ENCODE peak calls at places on chromosomes 7 and 10, in six cellular contexts. G is CD8-positive, alpha-beta memory T cell; S is adipocyte; V is SJSA1; I is colonic mucosa; B is right lobe of liver. X is an unnamed sample.
A peak's percentile ranks its signal among the peaks of the same experiment; 100 is the strongest.

GRCh38 chr10:4254101-4254994 is 469.3 kb upstream of the KLF6 start:
- DNase-seq in I (no peak), B (no peak), V (no peak), S (peak; percentile 78), G (no peak), X (no peak)

GRCh38 chr10:125355657-125356056 is 195.3 kb upstream of the CTBP2 start:
- DNase-seq in S (no peak), V (no peak), G (no peak), I (no peak), B (no peak), X (no peak)

GRCh38 chr7:43664681-43665080 is 64.6 kb downstream of the COA1 start:
- DNase-seq in V (no peak), B (no peak), I (no peak), G (no peak), S (peak; percentile 77), X (no peak)

GRCh38 chr10:125017547-125018298 is 75.8 kb downstream of the ZRANB1 start:
- DNase-seq in B (no peak), S (no peak), I (no peak), G (no peak), V (no peak), X (no peak)

GRCh38 chr10:71547841-71548493 is 151.2 kb downstream of the CDH23 start:
- DNase-seq in G (no peak), B (no peak), I (no peak), V (no peak), S (peak; percentile 26), X (no peak)

GRCh38 chr10:63605568-63605967 is 84.4 kb downstream of the REEP3 start:
- DNase-seq in B (no peak), S (no peak), G (no peak), I (no peak), V (no peak), X (no peak)

GRCh38 chr10:97740613-97741012 is 3.7 kb downstream of the ZFYVE27 start:
- DNase-seq in S (no peak), V (no peak), G (no peak), I (no peak), B (no peak), X (no peak)

GRCh38 chr10:48439031-48439430 is 132.6 kb downstream of the MAPK8 start:
- DNase-seq in V (peak; percentile 50), I (no peak), S (peak; percentile 65), B (no peak), G (no peak), X (no peak)

GRCh38 chr10:5317547-5318107 is 47.1 kb upstream of the UCN3 start:
- DNase-seq in S (peak; percentile 28), B (no peak), G (no peak), V (peak; percentile 85), I (no peak), X (no peak)

GRCh38 chr7:112411186-112411795 is 39.0 kb upstream of the IFRD1 start:
- DNase-seq in V (no peak), S (peak; percentile 70), G (no peak), B (no peak), I (no peak), X (no peak)

GRCh38 chr7:157472311-157473050 is 135.7 kb downstream of the DNAJB6 start:
- DNase-seq in G (no peak), I (no peak), B (peak; percentile 38), V (no peak), S (no peak), X (no peak)

DNA sequence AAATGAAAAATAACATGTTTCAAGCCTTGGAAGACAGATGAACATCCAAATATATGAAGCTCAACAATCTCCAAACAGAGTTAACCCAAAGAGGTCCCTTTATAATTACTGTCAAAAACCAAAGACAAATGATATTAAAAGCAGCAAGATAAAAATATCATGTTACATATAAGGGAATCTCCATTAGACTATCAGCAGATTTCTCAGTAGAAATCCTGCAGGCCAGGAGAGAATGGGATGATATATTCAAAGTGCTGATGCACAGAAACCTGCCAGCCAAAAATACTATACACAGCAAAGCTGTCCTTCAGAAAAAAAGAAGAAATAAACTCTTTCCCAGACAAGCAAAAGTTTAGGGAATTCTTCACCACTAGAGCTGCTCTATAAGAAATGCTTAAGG is 41.0 kb downstream of the AASS start:
- DNase-seq in I (no peak), G (no peak), V (no peak), B (no peak), S (no peak), X (no peak)
- H3K9me3 ChIP-seq in I (no peaks in the 10 kb centered on the region), G (peaks cover 3% of the 10 kb centered on the region), V (no peaks in the 10 kb centered on the region), B (peaks cover 9% of the 10 kb centered on the region), S (peaks cover 25% of the 10 kb centered on the region), X (peaks cover 3% of the 10 kb centered on the region)

GRCh38 chr10:43731486-43731885 is 82.8 kb upstream of the ZNF32 start:
- DNase-seq in S (no peak), B (no peak), V (no peak), G (no peak), I (no peak), X (no peak)
- H3K9me3 ChIP-seq in S (peaks cover 43% of the 10 kb centered on the region), B (peaks cover 6% of the 10 kb centered on the region), V (no peaks in the 10 kb centered on the region), G (no peaks in the 10 kb centered on the region), I (no peaks in the 10 kb centered on the region), X (peaks cover 7% of the 10 kb centered on the region)

GRCh38 chr7:12855036-12855435 is 167.6 kb downstream of the ARL4A start:
- DNase-seq in G (no peak), B (no peak), I (no peak), V (no peak), S (no peak), X (no peak)
- H3K9me3 ChIP-seq in G (no peaks in the 10 kb centered on the region), B (no peaks in the 10 kb centered on the region), I (no peaks in the 10 kb centered on the region), V (no peaks in the 10 kb centered on the region), S (no peaks in the 10 kb centered on the region), X (no peaks in the 10 kb centered on the region)

GRCh38 chr10:112794201-112794600 is 155.8 kb upstream of the TCF7L2 start:
- DNase-seq in B (no peak), I (no peak), S (no peak), G (no peak), V (no peak), X (no peak)
- H3K9me3 ChIP-seq in B (no peaks in the 10 kb centered on the region), I (no peaks in the 10 kb centered on the region), S (peaks cover 7% of the 10 kb centered on the region), G (no peaks in the 10 kb centered on the region), V (no peaks in the 10 kb centered on the region), X (no peaks in the 10 kb centered on the region)

GRCh38 chr7:57399972-57400371 is 50.0 kb upstream of the ZNF716 start:
- DNase-seq in G (no peak), S (no peak), V (no peak), I (no peak), B (no peak), X (no peak)
- H3K9me3 ChIP-seq in G (no peaks in the 10 kb centered on the region), S (no peaks in the 10 kb centered on the region), V (peaks cover 4% of the 10 kb centered on the region), I (no peaks in the 10 kb centered on the region), B (no peaks in the 10 kb centered on the region), X (no peaks in the 10 kb centered on the region)

GRCh38 chr10:110946496-110946895 is 27.1 kb downstream of the SHOC2 start:
- DNase-seq in I (no peak), B (no peak), V (no peak), S (no peak), G (no peak), X (no peak)
- H3K9me3 ChIP-seq in I (no peaks in the 10 kb centered on the region), B (no peaks in the 10 kb centered on the region), V (no peaks in the 10 kb centered on the region), S (no peaks in the 10 kb centered on the region), G (no peaks in the 10 kb centered on the region), X (no peaks in the 10 kb centered on the region)

DNA sequence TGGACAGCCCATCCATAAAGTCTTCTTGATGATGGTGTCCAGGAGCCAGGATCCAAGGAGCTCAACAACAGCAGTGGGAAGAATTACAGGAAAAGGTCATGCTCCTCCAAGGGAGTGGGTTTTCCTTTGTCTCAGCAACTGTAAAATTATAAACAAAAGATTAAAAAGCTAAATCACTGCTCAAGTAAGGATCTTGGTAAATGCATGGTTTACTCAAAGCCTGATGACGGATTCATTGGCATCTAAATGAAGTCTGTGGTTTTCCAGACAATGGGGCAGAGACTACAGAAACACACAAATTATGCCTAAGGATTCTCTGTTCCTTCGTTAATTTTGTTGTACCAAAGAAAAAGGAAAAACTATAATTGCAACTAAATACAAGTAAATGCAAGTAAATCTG is 36.4 kb upstream of the DLX6 start:
- DNase-seq in V (peak; percentile 75), S (no peak), I (no peak), G (no peak), B (no peak), X (no peak)
- H3K9me3 ChIP-seq in V (no peaks in the 10 kb centered on the region), S (no peaks in the 10 kb centered on the region), I (no peaks in the 10 kb centered on the region), G (no peaks in the 10 kb centered on the region), B (no peaks in the 10 kb centered on the region), X (no peaks in the 10 kb centered on the region)

X was measured in T-helper 17 cell.